ENCODE peak calls at places on chromosomes 6 and 20, in four cellular contexts. N is SK-N-SH, R is right lobe of liver, Q is A549. G is an unnamed sample.

GRCh38 chr20:46132705-46133120 is 14.6 kb downstream of the CD40 start:
- DNase-seq in R (peak; percentile 57), Q (peak; percentile 77), N (peak; percentile 88), G (peak; percentile 89)

GRCh38 chr6:129683606-129684322 is 26.2 kb downstream of the ARHGAP18 start:
- DNase-seq in R (no peak), Q (peak; percentile 78), N (peak; percentile 11), G (peak; percentile 94)

GRCh38 chr6:167153523-167153959 is 4.2 kb downstream of the GPR31 start:
- DNase-seq in Q (no peak), R (no peak), N (no peak), G (peak; percentile 8)

GRCh38 chr20:58205850-58206249 is 22.6 kb downstream of the ANKRD60 start:
- DNase-seq in N (no peak), Q (no peak), R (no peak), G (no peak)

GRCh38 chr20:29873946-29874345 is 1383.5 kb upstream of the DEFB115 start:
- DNase-seq in Q (no peak), N (peak; percentile 61), R (peak; percentile 63), G (no peak)

GRCh38 chr6:18308070-18308735 is 43.9 kb upstream of the DEK start:
- DNase-seq in Q (no peak), N (no peak), R (no peak), G (no peak)

GRCh38 chr6:89032599-89032998 is 48.0 kb upstream of the PNRC1 start:
- DNase-seq in N (no peak), Q (no peak), R (no peak), G (no peak)

GRCh38 chr6:16236648-16237199 is 1.7 kb upstream of the GMPR start:
- DNase-seq in Q (no peak), R (peak; percentile 61), N (no peak), G (no peak)

GRCh38 chr6:142681099-142681498 is 263.9 kb downstream of the HIVEP2 start:
- DNase-seq in R (no peak), Q (no peak), N (no peak), G (no peak)

GRCh38 chr6:142682985-142683384 is 262.0 kb downstream of the HIVEP2 start:
- DNase-seq in N (no peak), Q (no peak), R (no peak), G (peak; percentile 27)

GRCh38 chr6:142683688-142684087 is 261.3 kb downstream of the HIVEP2 start:
- DNase-seq in R (no peak), N (no peak), Q (no peak), G (no peak)

GRCh38 chr6:142680308-142680707 is 264.7 kb downstream of the HIVEP2 start:
- DNase-seq in N (no peak), Q (no peak), R (no peak), G (no peak)

DNA sequence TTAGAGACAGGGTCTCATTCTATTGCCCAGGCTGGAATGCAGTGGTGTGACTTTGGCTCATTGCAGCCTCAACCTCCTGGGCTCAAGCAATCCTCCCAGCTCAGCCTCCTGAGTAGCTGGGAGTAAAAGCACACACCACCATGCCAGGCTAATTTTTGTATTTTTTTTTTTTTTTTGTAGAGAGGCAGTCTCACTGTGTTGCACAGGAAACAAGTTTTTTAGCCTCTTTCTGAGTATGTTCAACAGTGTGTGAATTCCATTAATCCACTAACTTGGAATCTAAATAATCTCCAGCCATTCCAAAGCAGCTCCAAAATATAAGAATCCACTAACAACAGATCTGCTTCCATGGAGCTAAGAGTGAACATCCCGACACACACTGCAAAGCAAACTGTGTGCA is 265.1 kb downstream of the HIVEP2 start:
- DNase-seq in Q (no peak), N (no peak), R (no peak), G (no peak)
- H3K27ac ChIP-seq in Q (no peak overlapping the region), N (no peak overlapping the region), R (no peak overlapping the region), G (no peak overlapping the region)

GRCh38 chr6:163179061-163179460 is 235.5 kb upstream of the QKI start:
- DNase-seq in R (no peak), Q (no peak), N (no peak), G (no peak)

GRCh38 chr6:163177892-163178420 is 236.6 kb upstream of the QKI start:
- DNase-seq in Q (no peak), R (no peak), N (no peak), G (no peak)

GRCh38 chr6:163173741-163174140 is 240.8 kb upstream of the QKI start:
- DNase-seq in Q (no peak), R (no peak), N (no peak), G (no peak)

GRCh38 chr6:163176097-163176496 is 238.4 kb upstream of the QKI start:
- DNase-seq in N (no peak), R (no peak), Q (no peak), G (no peak)

DNA sequence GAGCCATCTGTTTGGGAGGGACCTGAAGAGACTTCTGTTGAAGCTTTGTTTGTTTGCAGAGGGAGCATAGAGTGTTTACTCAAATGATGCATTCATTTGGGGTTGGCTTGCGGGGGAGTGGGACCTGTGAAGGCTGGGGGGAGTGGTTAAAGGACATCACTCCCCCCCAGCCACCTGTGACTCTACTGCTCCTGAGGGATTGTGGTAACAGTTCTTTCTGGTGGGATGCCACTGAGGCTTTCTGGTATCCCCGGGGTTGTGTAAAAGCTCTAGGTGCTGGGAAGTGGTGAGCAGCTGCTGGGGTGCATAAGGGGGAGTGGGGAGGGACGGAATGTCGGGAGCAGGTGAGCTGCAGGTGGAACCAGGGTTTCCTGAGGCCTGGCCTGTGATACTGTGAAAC is 239.2 kb upstream of the QKI start:
- DNase-seq in R (no peak), Q (no peak), N (no peak), G (no peak)
- TF ChIP-seq CTCF in R (no peak), Q (no peak), N (no peak), G (no peak)

DNA sequence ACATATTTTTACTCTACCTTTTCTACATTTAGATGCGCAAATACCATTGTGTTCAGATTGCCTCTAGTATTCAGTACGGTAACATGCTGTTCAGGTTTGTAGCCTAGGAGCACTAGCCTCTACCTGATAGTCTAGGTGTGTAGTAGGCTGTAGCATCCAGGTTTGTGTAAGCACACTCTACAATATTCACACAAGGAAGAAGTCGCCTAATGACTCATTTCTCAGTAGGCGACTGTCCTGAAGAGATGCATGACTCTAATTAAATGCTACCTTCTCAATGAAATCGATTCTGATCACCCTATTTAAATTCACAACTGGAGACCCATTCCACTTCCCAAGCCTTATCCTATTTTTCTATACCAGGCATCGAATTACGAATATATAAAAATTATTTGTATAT is 1.3 kb downstream of the MCUR1 start:
- DNase-seq in Q (no peak), N (no peak), R (no peak), G (no peak)
- H3K27ac ChIP-seq in Q (no peak overlapping the region), N (peak overlapping the region; percentile 95), R (peak overlapping the region; percentile 90), G (no peak overlapping the region)

GRCh38 chr6:150203871-150204545 is 61.2 kb downstream of the PPP1R14C start:
- DNase-seq in R (no peak), N (no peak), Q (no peak), G (no peak)

GRCh38 chr6:150202934-150203333 is 60.1 kb downstream of the PPP1R14C start:
- DNase-seq in R (no peak), Q (no peak), N (no peak), G (no peak)

GRCh38 chr6:150203378-150203777 is 60.5 kb downstream of the PPP1R14C start:
- DNase-seq in Q (no peak), N (no peak), R (no peak), G (no peak)

GRCh38 chr6:150202404-150202803 is 59.6 kb downstream of the PPP1R14C start:
- DNase-seq in N (no peak), R (no peak), Q (no peak), G (peak; percentile 50)

GRCh38 chr6:150204705-150205472 is 62.0 kb downstream of the PPP1R14C start:
- DNase-seq in R (no peak), Q (no peak), N (no peak), G (no peak)
- TF ChIP-seq CTCF in R (no peak), Q (no peak), N (no peak), G (no peak)

GRCh38 chr20:33719989-33720709 is at the start of gene PXMP4:
- DNase-seq in Q (peak; percentile 100), N (peak; percentile 96), R (peak; percentile 91), G (peak; percentile 100)
- H3K27ac ChIP-seq in Q (peak within 1 kb of the TSS; percentile 64), N (peak within 1 kb of the TSS; percentile 54), R (peak within 1 kb of the TSS; percentile 31), G (peak within 1 kb of the TSS; percentile 76)

GRCh38 chr6:41546475-41546865 is 289 bp downstream of the FOXP4 start:
- DNase-seq in R (no peak), N (no peak), Q (no peak), G (peak; percentile 44)

GRCh38 chr6:41547799-41548097 is 1.6 kb downstream of the FOXP4 start:
- DNase-seq in R (no peak), N (no peak), Q (no peak), G (no peak)

GRCh38 chr6:41546866-41547798 is 951 bp downstream of the FOXP4 start:
- DNase-seq in Q (peak; percentile 13), N (peak; percentile 80), R (peak; percentile 70), G (peak; percentile 19)

GRCh38 chr6:41545174-41545702 is 943 bp upstream of the FOXP4 start:
- DNase-seq in Q (peak; percentile 9), N (no peak), R (no peak), G (no peak)

GRCh38 chr6:41545703-41546474 is at the start of gene FOXP4:
- DNase-seq in R (peak; percentile 93), Q (peak; percentile 79), N (peak; percentile 94), G (peak; percentile 89)
- TF ChIP-seq CTCF in R (no peak), Q (no peak), N (no peak), G (no peak)

DNA sequence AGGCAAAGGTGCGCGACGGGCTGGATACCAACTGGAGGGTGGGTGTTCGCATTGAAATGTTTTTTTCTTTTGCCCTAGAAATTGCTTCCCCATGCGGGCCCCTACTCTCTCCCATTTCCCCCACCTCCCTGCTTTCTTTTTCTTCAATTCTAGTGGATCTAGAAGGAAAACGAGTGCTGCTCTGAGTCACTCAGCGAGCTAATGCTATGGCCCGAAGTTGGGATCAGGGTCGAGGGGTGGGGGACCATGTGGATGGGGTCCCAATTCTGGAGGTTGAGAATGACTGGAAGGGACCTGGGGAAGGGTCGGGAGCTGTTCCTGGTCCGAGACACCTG is 71.5 kb downstream of the SOX4 start:
- DNase-seq in R (no peak), Q (no peak), N (no peak), G (no peak)
- H3K27ac ChIP-seq in R (no peak overlapping the region), Q (no peak overlapping the region), N (no peak overlapping the region), G (no peak overlapping the region)

GRCh38 chr6:47439348-47439668 is 38.3 kb upstream of the CD2AP start:
- DNase-seq in N (no peak), Q (no peak), R (no peak), G (no peak)
- TF ChIP-seq CTCF in N (no peak), Q (no peak), R (no peak), G (no peak)

DNA sequence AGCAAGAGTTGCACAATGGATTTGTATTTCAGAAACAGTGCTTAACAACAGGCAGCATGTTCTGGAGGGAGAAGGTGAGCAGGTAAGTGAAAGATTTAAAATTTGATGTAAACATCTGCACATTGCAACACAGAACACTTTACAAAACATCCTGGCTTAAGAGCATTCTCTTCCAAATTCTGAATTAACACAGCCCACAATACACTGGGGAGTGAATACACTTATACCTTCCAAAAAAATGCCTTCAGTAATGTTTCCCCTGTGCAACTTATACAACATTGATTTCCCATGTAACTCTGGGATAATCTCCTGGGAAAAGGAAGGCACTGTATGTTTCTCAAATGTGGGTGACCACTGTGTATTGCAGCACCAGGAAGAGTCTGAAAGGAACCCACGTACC is 127.6 kb downstream of the FYN start:
- DNase-seq in N (no peak), R (no peak), Q (no peak), G (no peak)
- H3K27ac ChIP-seq in N (no peak overlapping the region), R (no peak overlapping the region), Q (no peak overlapping the region), G (no peak overlapping the region)

GRCh38 chr20:64280460-64280843 is 24.9 kb downstream of the PCMTD2 start:
- DNase-seq in R (no peak), N (no peak), Q (no peak), G (no peak)
- TF ChIP-seq CTCF in R (no peak), N (no peak), Q (no peak), G (no peak)

G was measured in RWPE1.